ENCODE peak calls at places on chromosomes 6 and 20, in seven cellular contexts. O is naive B cell, L is foreskin keratinocyte, I is tibial nerve, S is NCI-H345, G is K562, M is HTR-8/SVneo. W is an unnamed sample.
A peak's percentile ranks its signal among the peaks of the same experiment; 100 is the strongest.

GRCh38 chr20:3189561-3190131 is 14.8 kb downstream of the DDRGK1 start:
- DNase-seq in O (no peak), L (no peak), I (no peak), S (no peak), G (no peak), M (no peak), W (no peak)

GRCh38 chr6:167559675-167560479 is 235.0 kb downstream of the TTLL2 start:
- DNase-seq in O (no peak), L (no peak), I (no peak), S (no peak), G (no peak), M (no peak), W (no peak)

GRCh38 chr6:54010340-54011276 is 100.6 kb upstream of the MLIP start:
- DNase-seq in O (no peak), L (no peak), I (no peak), S (no peak), G (no peak), M (no peak), W (no peak)

GRCh38 chr6:141483561-141484061 is 649.1 kb upstream of the GJE1 start:
- DNase-seq in O (peak; percentile 84), L (peak; percentile 92), I (no peak), S (peak; percentile 56), G (no peak), M (peak; percentile 49), W (no peak)

GRCh38 chr20:4038047-4038459 is 22.7 kb upstream of the RNF24 start:
- DNase-seq in O (peak; percentile 90), L (peak; percentile 57), I (peak; percentile 54), S (no peak), G (peak; percentile 77), M (peak; percentile 49), W (peak; percentile 56)

GRCh38 chr6:148466158-148466557 is 123.5 kb downstream of the SASH1 start:
- DNase-seq in O (no peak), L (no peak), I (no peak), S (no peak), G (no peak), M (no peak), W (no peak)

GRCh38 chr6:72941751-72942150 is 283.5 kb downstream of the KHDC1L start:
- DNase-seq in O (no peak), L (no peak), I (no peak), S (peak; percentile 80), G (no peak), M (no peak), W (no peak)

GRCh38 chr20:35264755-35265154 is 13.2 kb downstream of the MMP24OS start:
- DNase-seq in O (no peak), L (peak; percentile 50), I (no peak), S (no peak), G (peak; percentile 42), M (peak; percentile 41), W (peak; percentile 44)

GRCh38 chr6:27669278-27669797 is 196.4 kb upstream of the ZNF184 start:
- DNase-seq in O (no peak), L (peak; percentile 22), I (no peak), S (peak; percentile 48), G (peak; percentile 38), M (no peak), W (no peak)

GRCh38 chr6:145372671-145373123 is 362.6 kb downstream of the EPM2A start:
- DNase-seq in O (no peak), L (no peak), I (no peak), S (no peak), G (no peak), M (peak; percentile 7), W (no peak)

GRCh38 chr6:151561238-151561637 is 67.4 kb downstream of the CCDC170 start:
- DNase-seq in O (no peak), L (no peak), I (no peak), S (no peak), G (no peak), M (no peak), W (no peak)

GRCh38 chr6:49849121-49849907 is 17.0 kb downstream of the CRISP1 start:
- DNase-seq in O (peak; percentile 13), L (peak; percentile 44), I (no peak), S (peak; percentile 78), G (peak; percentile 66), M (peak; percentile 23), W (no peak)

GRCh38 chr20:4811661-4812181 is 90.0 kb downstream of the PRND start:
- DNase-seq in O (peak; percentile 80), L (no peak), I (peak; percentile 37), S (no peak), G (no peak), M (no peak), W (no peak)

GRCh38 chr20:42435230-42435629 is 754.5 kb downstream of the PTPRT start:
- DNase-seq in O (no peak), L (no peak), I (no peak), S (no peak), G (no peak), M (no peak), W (no peak)

GRCh38 chr6:23736577-23736976 is 389.4 kb upstream of the NRSN1 start:
- DNase-seq in O (no peak), L (no peak), I (no peak), S (no peak), G (no peak), M (no peak), W (no peak)

GRCh38 chr6:139852484-139853140 is 478.2 kb upstream of the CITED2 start:
- DNase-seq in O (no peak), L (peak; percentile 42), I (no peak), S (no peak), G (no peak), M (peak; percentile 10), W (no peak)

W was measured in breast epithelium.